ENCODE peak calls at places on chromosomes 5 and 9, in nine cellular contexts. D, T, C, R, N, X, Y, S and Z are unnamed samples. For H3K4me1, the result is how much of the 10 kb centered on the place peaks cover.

GRCh38 chr9:95297760-95298159 is 19.7 kb downstream of the FANCC start:
- DNase-seq in D (no peak), Y (no peak), T (no peak), N (no peak), R (no peak), S (no peak), C (no peak), X (no peak), Z (no peak)

GRCh38 chr9:131661954-131662621 is 77.8 kb downstream of the RAPGEF1 start:
- DNase-seq in N (no peak), Y (no peak), D (peak), R (peak), S (no peak), T (no peak), C (no peak), X (no peak), Z (no peak)

GRCh38 chr9:131273791-131274673 is 2.3 kb downstream of the FAM78A start:
- DNase-seq in D (no peak), X (no peak), R (no peak), N (no peak), C (no peak), T (no peak), S (no peak), Y (peak), Z (no peak)

GRCh38 chr5:123950701-123951100 is 438.7 kb downstream of the CSNK1G3 start:
- DNase-seq in T (peak), R (no peak), C (no peak), Y (no peak), D (no peak), X (peak), S (no peak), N (no peak), Z (no peak)

GRCh38 chr5:139808481-139809330 is 13.1 kb downstream of the PSD2 start:
- DNase-seq in S (peak), N (no peak), Y (peak), C (peak), R (peak), D (no peak), X (peak), T (peak), Z (no peak)

GRCh38 chr5:109900911-109901627 is 211.3 kb downstream of the MAN2A1 start:
- DNase-seq in S (no peak), T (no peak), Y (no peak), R (no peak), X (no peak), C (no peak), N (no peak), D (no peak), Z (no peak)

GRCh38 chr9:107144475-107144874 is 138.6 kb upstream of the RAD23B start:
- DNase-seq in X (no peak), N (no peak), R (no peak), Y (no peak), T (no peak), S (no peak), C (no peak), D (no peak), Z (no peak)

GRCh38 chr5:579211-579610 is 32.9 kb upstream of the CEP72 start:
- DNase-seq in D (no peak), R (no peak), S (no peak), X (no peak), T (no peak), N (no peak), C (no peak), Y (no peak), Z (no peak)

GRCh38 chr9:97521576-97522333 is 20.3 kb downstream of the TMOD1 start:
- DNase-seq in N (no peak), C (no peak), R (no peak), D (no peak), S (no peak), Y (no peak), X (no peak), T (no peak), Z (no peak)

GRCh38 chr5:103036601-103037000 is 83.3 kb downstream of the GIN1 start:
- DNase-seq in R (no peak), T (peak), D (no peak), Y (no peak), C (no peak), S (no peak), X (no peak), N (no peak), Z (no peak)

GRCh38 chr5:80701597-80701996 is 46.8 kb upstream of the DHFR start:
- DNase-seq in Y (no peak), N (no peak), C (no peak), R (no peak), X (no peak), D (no peak), T (no peak), S (no peak), Z (no peak)

GRCh38 chr5:177366528-177367322 is 9.0 kb downstream of the RGS14 start:
- DNase-seq in S (peak), C (peak), N (peak), X (peak), R (no peak), D (no peak), T (peak), Y (peak), Z (peak)

GRCh38 chr5:9160747-9161146 is 385.1 kb downstream of the SEMA5A start:
- DNase-seq in S (no peak), R (no peak), X (no peak), D (no peak), C (no peak), T (no peak), N (no peak), Y (no peak), Z (no peak)

GRCh38 chr5:159459951-159460538 is 129.8 kb upstream of the IL12B start:
- DNase-seq in S (no peak), D (no peak), Y (peak), R (no peak), N (no peak), X (peak), C (no peak), T (peak), Z (no peak)

GRCh38 chr5:149485655-149486615 is 65.3 kb downstream of the CSNK1A1 start:
- DNase-seq in S (peak), N (peak), C (no peak), D (no peak), Y (no peak), X (peak), R (no peak), T (peak), Z (peak)

GRCh38 chr5:56760723-56761122 is 54.6 kb upstream of the MAP3K1 start:
- DNase-seq in R (no peak), T (no peak), D (no peak), C (no peak), S (no peak), X (no peak), N (no peak), Y (no peak), Z (no peak)

GRCh38 chr9:132071847-132072507 is 7.7 kb downstream of the MED27 start:
- DNase-seq in S (no peak), X (no peak), R (no peak), N (no peak), C (no peak), T (no peak), Y (no peak), D (no peak), Z (no peak)

GRCh38 chr9:126705767-126706697 is 92.3 kb downstream of the LMX1B start:
- DNase-seq in S (peak), C (peak), X (peak), Y (peak), T (peak), R (peak), N (peak), D (peak), Z (peak)

GRCh38 chr9:122464633-122465567 is 12.8 kb downstream of the OR1J1 start:
- DNase-seq in X (peak), S (peak), R (peak), D (peak), C (peak), N (peak), T (peak), Y (peak), Z (peak)

GRCh38 chr5:115542076-115542475 is 2.5 kb downstream of the FEM1C start:
- DNase-seq in N (no peak), R (no peak), Y (no peak), T (no peak), X (peak), C (no peak), S (no peak), D (no peak), Z (no peak)

GRCh38 chr5:87115839-87116364 is 151.8 kb upstream of the RASA1 start:
- DNase-seq in Y (no peak), T (no peak), S (no peak), X (no peak), R (no peak), C (no peak), N (no peak), D (no peak), Z (no peak)

GRCh38 chr5:68246802-68247201 is 31.2 kb downstream of the PIK3R1 start:
- DNase-seq in C (peak), N (no peak), Y (peak), X (no peak), D (peak), R (no peak), S (no peak), T (no peak), Z (no peak)

GRCh38 chr5:164578401-164578800 is 1073.0 kb downstream of the MAT2B start:
- DNase-seq in R (no peak), D (no peak), S (no peak), Y (no peak), N (no peak), C (no peak), T (no peak), X (no peak), Z (no peak)

GRCh38 chr9:114829686-114830085 is 23.8 kb upstream of the TNFSF15 start:
- DNase-seq in N (no peak), D (no peak), S (no peak), T (no peak), X (no peak), R (no peak), C (no peak), Y (no peak), Z (no peak)

GRCh38 chr5:61303348-61303747 is 28.7 kb upstream of the ZSWIM6 start:
- DNase-seq in C (no peak), T (peak), N (no peak), S (no peak), X (no peak), D (no peak), Y (no peak), R (no peak), Z (no peak)

GRCh38 chr9:4508907-4509589 is 18.8 kb downstream of the SLC1A1 start:
- DNase-seq in S (no peak), D (no peak), Y (no peak), R (no peak), N (no peak), T (no peak), C (no peak), X (peak), Z (no peak)

GRCh38 chr9:92725266-92725545 is 39.4 kb downstream of the BICD2 start:
- DNase-seq in X (no peak), Y (no peak), R (no peak), C (no peak), D (no peak), S (no peak), T (no peak), N (no peak), Z (no peak)

GRCh38 chr9:92726971-92727715 is 37.5 kb downstream of the BICD2 start:
- DNase-seq in Y (peak), R (no peak), S (no peak), C (no peak), X (peak), N (no peak), T (peak), D (no peak), Z (no peak)

GRCh38 chr9:92724528-92725265 is 39.9 kb downstream of the BICD2 start:
- DNase-seq in T (no peak), N (peak), C (no peak), Y (no peak), X (no peak), D (no peak), S (no peak), R (no peak), Z (no peak)

GRCh38 chr9:92726348-92726747 is 38.3 kb downstream of the BICD2 start:
- DNase-seq in Y (no peak), T (no peak), D (no peak), N (no peak), X (no peak), S (no peak), C (no peak), R (no peak), Z (no peak)

DNA sequence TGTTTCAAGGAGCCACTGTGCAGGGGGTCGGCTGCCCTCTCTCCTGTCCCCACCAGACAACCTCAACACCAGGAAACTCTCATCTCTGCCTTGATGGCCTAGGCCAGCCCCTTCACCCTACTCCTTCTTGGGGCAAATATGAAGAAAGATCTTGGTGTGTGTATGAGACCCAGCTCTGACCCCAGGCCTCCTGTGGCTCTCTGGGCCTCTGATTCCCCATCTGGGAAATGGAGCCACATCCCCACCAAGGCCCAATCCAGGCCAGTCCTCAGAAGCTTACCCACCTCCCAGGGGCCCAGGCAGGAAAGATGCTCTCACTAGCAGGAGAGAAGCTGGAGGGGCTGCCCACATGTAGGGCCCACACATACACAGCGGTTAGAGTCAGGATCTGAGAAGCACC is 38.9 kb downstream of the BICD2 start:
- DNase-seq in N (no peak), C (no peak), D (no peak), S (no peak), R (no peak), X (no peak), Y (no peak), T (no peak), Z (no peak)
- H3K4me1 ChIP-seq in N (under half), C (under half), D (under half), S (under half), R (under half), X (under half), Y (half or more), T (under half), Z (under half)

GRCh38 chr5:143055596-143056330 is 285.6 kb downstream of the ARHGAP26 start:
- DNase-seq in Y (no peak), C (no peak), S (no peak), R (no peak), T (no peak), X (peak), D (no peak), N (no peak), Z (no peak)
- H3K4me3 ChIP-seq in Y (no peak), C (no peak), S (no peak), R (no peak), T (no peak), X (no peak), D (no peak), N (no peak), Z (no peak)

GRCh38 chr5:154956712-154957111 is 15.8 kb downstream of the MRPL22 start:
- DNase-seq in N (no peak), C (no peak), S (no peak), D (no peak), X (no peak), Y (no peak), R (no peak), T (no peak), Z (no peak)
- H3K27ac ChIP-seq in N (no peak), C (no peak), S (no peak), D (no peak), X (no peak), Y (no peak), R (no peak), T (no peak), Z (no peak)

GRCh38 chr5:72134226-72134625 is 27.0 kb downstream of the MAP1B start:
- DNase-seq in D (no peak), R (no peak), X (no peak), S (no peak), C (peak), Y (no peak), N (no peak), T (no peak), Z (no peak)
- H3K4me1 ChIP-seq in D (under half), R (under half), X (under half), S (under half), C (under half), Y (under half), N (under half), T (under half), Z (under half)

DNA sequence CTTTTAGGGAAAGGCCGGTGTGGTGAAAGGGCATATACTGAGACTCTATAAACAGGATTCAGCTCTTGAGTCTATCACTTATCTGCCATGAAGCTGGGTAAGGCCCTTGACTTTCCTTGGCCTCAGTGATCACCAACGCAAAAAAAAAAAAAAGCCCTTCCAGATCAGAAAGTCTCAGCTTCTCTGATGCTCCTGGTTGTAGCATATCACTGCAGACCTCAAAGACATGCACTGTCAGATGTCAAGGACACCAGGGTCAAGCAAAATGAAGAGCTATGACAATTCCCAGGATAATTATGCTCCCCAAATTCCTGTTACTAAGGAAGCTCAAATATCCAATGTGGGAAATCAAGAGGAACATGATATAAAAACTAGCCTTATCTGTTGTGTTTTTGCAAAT is 68.3 kb upstream of the IFNE start:
- DNase-seq in N (no peak), S (no peak), R (no peak), Y (no peak), X (no peak), D (no peak), T (peak), C (no peak), Z (no peak)
- H3K4me3 ChIP-seq in N (no peak), S (no peak), R (no peak), Y (no peak), X (no peak), D (no peak), T (peak), C (no peak), Z (no peak)

DNA sequence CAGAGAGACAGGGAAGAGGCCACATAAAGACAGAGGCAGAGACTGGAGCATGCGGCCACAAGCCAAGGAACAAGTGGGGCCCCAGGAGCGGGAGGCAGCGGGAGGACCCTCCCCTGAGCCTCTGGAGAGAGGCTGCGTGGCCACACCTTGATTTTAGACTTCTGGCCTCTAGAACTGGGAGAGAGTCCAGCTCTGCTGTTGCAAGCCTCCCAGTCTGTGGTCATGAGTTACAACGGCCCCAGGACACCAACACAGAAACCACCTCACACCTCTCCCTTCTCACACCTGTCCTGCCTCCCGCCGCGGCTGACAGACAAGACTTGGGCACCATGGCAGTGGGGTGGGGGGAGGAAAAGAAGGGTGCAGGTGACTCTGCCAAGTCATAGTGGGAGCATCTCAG is 2.2 kb downstream of the INPP5E start:
- DNase-seq in N (no peak), Y (no peak), R (no peak), D (no peak), X (peak), C (no peak), T (peak), S (no peak), Z (no peak)
- H3K27ac ChIP-seq in N (no peak), Y (no peak), R (peak), D (no peak), X (no peak), C (no peak), T (peak), S (no peak), Z (no peak)

GRCh38 chr9:33155393-33155792 is 11.7 kb downstream of the B4GALT1 start:
- DNase-seq in Y (no peak), X (no peak), C (no peak), T (no peak), D (no peak), N (no peak), R (no peak), S (no peak), Z (no peak)
- H3K4me1 ChIP-seq in Y (under half), X (under half), C (under half), T (under half), D (half or more), N (half or more), R (half or more), S (under half), Z (under half)

DNA sequence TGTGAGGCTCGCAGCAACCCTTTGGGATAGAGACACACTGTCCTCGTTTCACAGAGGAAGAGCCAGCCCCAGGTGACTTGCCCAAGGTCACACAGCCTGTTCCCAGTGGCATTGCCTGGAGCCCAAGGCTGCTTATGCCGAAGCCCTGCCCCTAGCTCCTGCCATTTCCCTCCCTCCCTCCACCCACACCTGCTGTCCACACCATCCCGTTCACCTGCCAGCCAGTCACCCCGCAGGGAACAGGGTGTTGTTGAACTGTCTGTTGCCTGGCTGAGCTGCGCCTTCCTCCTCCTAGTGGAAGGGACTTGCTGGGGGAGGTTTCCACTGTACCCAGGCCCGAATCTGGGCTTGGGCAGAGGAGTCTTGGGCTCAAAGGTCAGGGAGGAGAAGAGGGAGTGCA is 6.2 kb downstream of the TTC16 start:
- DNase-seq in T (no peak), R (no peak), D (no peak), N (no peak), C (no peak), X (no peak), S (no peak), Y (no peak), Z (no peak)
- H3K4me3 ChIP-seq in T (no peak), R (no peak), D (no peak), N (no peak), C (no peak), X (no peak), S (no peak), Y (no peak), Z (no peak)

GRCh38 chr5:74406844-74407243 is 233.7 kb downstream of the ENC1 start:
- DNase-seq in R (no peak), D (no peak), N (no peak), Y (no peak), C (no peak), T (no peak), X (no peak), S (no peak), Z (no peak)

GRCh38 chr5:74402553-74402952 is 238.0 kb downstream of the ENC1 start:
- DNase-seq in D (no peak), X (no peak), T (no peak), R (no peak), C (no peak), N (no peak), S (no peak), Y (no peak), Z (no peak)

GRCh38 chr5:74401566-74402320 is 238.8 kb downstream of the ENC1 start:
- DNase-seq in R (no peak), D (no peak), Y (no peak), N (no peak), S (no peak), T (no peak), C (no peak), X (peak), Z (no peak)

GRCh38 chr5:74403771-74404170 is 236.8 kb downstream of the ENC1 start:
- DNase-seq in T (no peak), R (no peak), S (no peak), N (no peak), X (no peak), C (no peak), D (no peak), Y (no peak), Z (no peak)

GRCh38 chr5:74404574-74405310 is 235.8 kb downstream of the ENC1 start:
- DNase-seq in C (no peak), R (no peak), X (no peak), T (no peak), N (no peak), D (no peak), Y (no peak), S (no peak), Z (no peak)
- H3K27ac ChIP-seq in C (no peak), R (no peak), X (no peak), T (no peak), N (no peak), D (no peak), Y (no peak), S (no peak), Z (no peak)

GRCh38 chr9:16704096-16704488 is 166.4 kb downstream of the BNC2 start:
- DNase-seq in S (no peak), N (no peak), T (no peak), Y (no peak), D (no peak), C (no peak), R (no peak), X (no peak), Z (no peak)
- H3K4me1 ChIP-seq in S (under half), N (under half), T (under half), Y (under half), D (under half), C (under half), R (under half), X (under half), Z (under half)